ENCODE peak calls at places on chromosome 17, in five cellular contexts. I is T-helper 1 cell; S is activated effector memory CD4-positive, alpha-beta T cell treated with Interleukin-2 at 50 U/mL for 16 hours; K is fibroblast of the aortic adventitia; G is HCEC 1CT. Y is an unnamed sample.

GRCh38 chr17:41211845-41212466 is 14.5 kb upstream of the KRTAP9-2 start:
- DNase-seq in I (no peak), S (no peak), K (peak; percentile 42), G (peak; percentile 48), Y (peak; percentile 17)

GRCh38 chr17:54282886-54283285 is 460.2 kb downstream of the KIF2B start:
- DNase-seq in I (no peak), S (no peak), K (no peak), G (no peak), Y (no peak)

GRCh38 chr17:20095366-20096080 is 86.4 kb downstream of the SPECC1 start:
- DNase-seq in I (no peak), S (no peak), K (peak; percentile 18), G (no peak), Y (peak; percentile 22)

GRCh38 chr17:32349503-32349853 is 479 bp upstream of the ZNF207 start:
- DNase-seq in I (peak; percentile 10), S (peak; percentile 7), K (no peak), G (no peak), Y (no peak)

GRCh38 chr17:29748400-29748799 is 125.7 kb upstream of the CORO6 start:
- DNase-seq in I (no peak), S (no peak), K (no peak), G (no peak), Y (no peak)

GRCh38 chr17:41895617-41896016 is 23.1 kb downstream of the ACLY start:
- DNase-seq in I (no peak), S (no peak), K (peak; percentile 88), G (no peak), Y (no peak)

GRCh38 chr17:79325707-79326106 is 251.1 kb downstream of the ENGASE start:
- DNase-seq in I (no peak), S (no peak), K (peak; percentile 9), G (no peak), Y (no peak)

GRCh38 chr17:5031365-5032082 is 3.7 kb downstream of the SLC52A1 start:
- DNase-seq in I (peak; percentile 79), S (peak; percentile 77), K (peak; percentile 74), G (peak; percentile 61), Y (no peak)

GRCh38 chr17:66420961-66421371 is 118.6 kb downstream of the PRKCA start:
- DNase-seq in I (no peak), S (no peak), K (peak; percentile 98), G (peak; percentile 21), Y (peak; percentile 79)

GRCh38 chr17:78358538-78359215 is 1.2 kb downstream of the SOCS3 start:
- DNase-seq in I (no peak), S (no peak), K (peak; percentile 62), G (peak; percentile 58), Y (no peak)

GRCh38 chr17:38761612-38762011 is 9.1 kb downstream of the PSMB3 start:
- DNase-seq in I (no peak), S (no peak), K (no peak), G (peak; percentile 19), Y (no peak)

GRCh38 chr17:77304746-77305473 is 164.1 kb downstream of the SEC14L1 start:
- DNase-seq in I (no peak), S (no peak), K (no peak), G (no peak), Y (no peak)

GRCh38 chr17:30238387-30239088 is 3.0 kb upstream of the SLC6A4 start:
- DNase-seq in I (no peak), S (no peak), K (no peak), G (no peak), Y (no peak)

GRCh38 chr17:41710472-41711090 is 1.6 kb upstream of the GAST start:
- DNase-seq in I (no peak), S (no peak), K (peak; percentile 74), G (peak; percentile 21), Y (no peak)

GRCh38 chr17:68794636-68795503 is 160.3 kb downstream of the ABCA8 start:
- DNase-seq in I (no peak), S (no peak), K (peak; percentile 87), G (peak; percentile 71), Y (no peak)

GRCh38 chr17:17548044-17548443 is 43.5 kb downstream of the PEMT start:
- DNase-seq in I (no peak), S (no peak), K (no peak), G (no peak), Y (no peak)

GRCh38 chr17:13777003-13777402 is 175.3 kb upstream of the HS3ST3A1 start:
- DNase-seq in I (no peak), S (no peak), K (peak; percentile 62), G (no peak), Y (no peak)

GRCh38 chr17:42509916-42510315 is 26.1 kb upstream of the NAGLU start:
- DNase-seq in I (no peak), S (no peak), K (no peak), G (no peak), Y (no peak)

GRCh38 chr17:39943702-39944392 is 16.3 kb downstream of the LRRC3C start:
- DNase-seq in I (no peak), S (no peak), K (no peak), G (no peak), Y (no peak)

GRCh38 chr17:1521067-1521466 is 4.7 kb upstream of the INPP5K start:
- DNase-seq in I (no peak), S (no peak), K (no peak), G (no peak), Y (no peak)

GRCh38 chr17:44794699-44795413 is 35.2 kb downstream of the GJC1 start:
- DNase-seq in I (no peak), S (no peak), K (peak; percentile 74), G (peak; percentile 99), Y (peak; percentile 77)

GRCh38 chr17:40065041-40065770 is 2.4 kb downstream of the THRA start:
- DNase-seq in I (no peak), S (no peak), K (peak; percentile 49), G (peak; percentile 44), Y (no peak)

GRCh38 chr17:13266596-13266995 is 248.8 kb upstream of the ELAC2 start:
- DNase-seq in I (no peak), S (no peak), K (peak; percentile 83), G (no peak), Y (peak; percentile 8)

GRCh38 chr17:31448467-31449077 is 57.1 kb downstream of the RAB11FIP4 start:
- DNase-seq in I (no peak), S (no peak), K (peak; percentile 77), G (no peak), Y (peak; percentile 10)

GRCh38 chr17:82779541-82779940 is 27.7 kb downstream of the TBCD start:
- DNase-seq in I (no peak), S (no peak), K (no peak), G (no peak), Y (no peak)

GRCh38 chr17:47690121-47690520 is 3.8 kb upstream of the TBKBP1 start:
- DNase-seq in I (no peak), S (no peak), K (no peak), G (no peak), Y (no peak)

GRCh38 chr17:71213936-71214335 is 906.9 kb upstream of the SOX9 start:
- DNase-seq in I (no peak), S (no peak), K (no peak), G (no peak), Y (no peak)

GRCh38 chr17:71601894-71602504 is 518.8 kb upstream of the SOX9 start:
- DNase-seq in I (no peak), S (no peak), K (no peak), G (no peak), Y (no peak)

GRCh38 chr17:61385869-61386245 is 13.8 kb upstream of the TBX2 start:
- DNase-seq in I (no peak), S (no peak), K (no peak), G (no peak), Y (no peak)

GRCh38 chr17:48011405-48012150 is 26.0 kb downstream of the COPZ2 start:
- DNase-seq in I (no peak), S (peak; percentile 25), K (peak; percentile 40), G (no peak), Y (no peak)

GRCh38 chr17:60139438-60140285 is 10.1 kb upstream of the CA4 start:
- DNase-seq in I (peak; percentile 63), S (peak; percentile 43), K (peak; percentile 62), G (no peak), Y (peak; percentile 25)

GRCh38 chr17:9925457-9925856 is 20.4 kb upstream of the RCVRN start:
- DNase-seq in I (no peak), S (no peak), K (no peak), G (no peak), Y (no peak)

GRCh38 chr17:74922694-74923537 is at the start of gene USH1G:
- DNase-seq in I (no peak), S (no peak), K (no peak), G (no peak), Y (no peak)

GRCh38 chr17:72134560-72135399 is 14.0 kb downstream of the SOX9 start:
- DNase-seq in I (no peak), S (no peak), K (peak; percentile 75), G (no peak), Y (no peak)

GRCh38 chr17:34182036-34182803 is 72.9 kb upstream of the CCL2 start:
- DNase-seq in I (no peak), S (no peak), K (no peak), G (no peak), Y (no peak)

GRCh38 chr17:27326051-27326450 is 32.1 kb downstream of the WSB1 start:
- DNase-seq in I (no peak), S (no peak), K (no peak), G (no peak), Y (no peak)

GRCh38 chr17:76281573-76282371 is 16.6 kb downstream of the UBALD2 start:
- DNase-seq in I (no peak), S (no peak), K (no peak), G (no peak), Y (no peak)

GRCh38 chr17:41308251-41308917 is 725 bp downstream of the KRTAP16-1 start:
- DNase-seq in I (peak; percentile 67), S (peak; percentile 84), K (no peak), G (no peak), Y (no peak)

GRCh38 chr17:30170415-30170987 is 53.9 kb downstream of the NSRP1 start:
- DNase-seq in I (no peak), S (no peak), K (no peak), G (no peak), Y (no peak)